ENCODE peak calls at places on chromosome 7, in ten cellular contexts. J, Y, F, K, Z, Q, W, O, I and C are unnamed samples.

GRCh38 chr7:149849174-149849573 is 11.0 kb downstream of the ZNF862 start:
- DNase-seq in J (no peak), Y (no peak), F (no peak), K (no peak), Z (no peak), Q (no peak), W (no peak), O (no peak), I (peak; percentile 39), C (no peak)

GRCh38 chr7:45237788-45238461 is 80.3 kb downstream of the RAMP3 start:
- DNase-seq in J (no peak), Y (no peak), F (no peak), K (peak; percentile 26), Z (no peak), Q (no peak), W (no peak), O (no peak), I (no peak), C (peak; percentile 20)

GRCh38 chr7:21749318-21749717 is 196.4 kb downstream of the CDCA7L start:
- DNase-seq in J (no peak), Y (no peak), F (no peak), K (no peak), Z (no peak), Q (no peak), W (no peak), O (no peak), I (no peak), C (no peak)

GRCh38 chr7:28024786-28025334 is 155.7 kb downstream of the JAZF1 start:
- DNase-seq in J (no peak), Y (no peak), F (no peak), K (no peak), Z (no peak), Q (no peak), W (no peak), O (no peak), I (no peak), C (no peak)

GRCh38 chr7:105693576-105693975 is 112.3 kb upstream of the EFCAB10 start:
- DNase-seq in J (no peak), Y (no peak), F (no peak), K (no peak), Z (no peak), Q (no peak), W (no peak), O (no peak), I (no peak), C (no peak)

GRCh38 chr7:100208911-100209408 is 10.8 kb upstream of the PVRIG start:
- DNase-seq in J (no peak), Y (no peak), F (no peak), K (no peak), Z (no peak), Q (no peak), W (no peak), O (no peak), I (no peak), C (no peak)

GRCh38 chr7:111529507-111530355 is 32.6 kb downstream of the IMMP2L start:
- DNase-seq in J (peak; percentile 41), Y (no peak), F (no peak), K (peak; percentile 22), Z (no peak), Q (no peak), W (peak; percentile 15), O (no peak), I (no peak), C (no peak)

GRCh38 chr7:151247016-151247580 is 1.4 kb downstream of the SMARCD3 start:
- DNase-seq in J (peak; percentile 37), Y (no peak), F (no peak), K (no peak), Z (no peak), Q (no peak), W (peak; percentile 5), O (no peak), I (no peak), C (no peak)

GRCh38 chr7:138632384-138632783 is 68.8 kb downstream of the SVOPL start:
- DNase-seq in J (no peak), Y (no peak), F (no peak), K (no peak), Z (no peak), Q (no peak), W (no peak), O (no peak), I (no peak), C (no peak)

GRCh38 chr7:8325067-8325466 is 63.1 kb upstream of the ICA1 start:
- DNase-seq in J (no peak), Y (no peak), F (no peak), K (no peak), Z (no peak), Q (no peak), W (no peak), O (no peak), I (no peak), C (no peak)

GRCh38 chr7:28409716-28410627 is 2.3 kb upstream of the CREB5 start:
- DNase-seq in J (peak; percentile 72), Y (peak; percentile 60), F (no peak), K (peak; percentile 56), Z (no peak), Q (no peak), W (peak; percentile 40), O (no peak), I (peak; percentile 75), C (peak; percentile 63)

GRCh38 chr7:26140380-26140779 is 11.6 kb upstream of the NFE2L3 start:
- DNase-seq in J (no peak), Y (no peak), F (no peak), K (no peak), Z (no peak), Q (no peak), W (no peak), O (no peak), I (no peak), C (no peak)

GRCh38 chr7:41825927-41826480 is 123.1 kb upstream of the INHBA start:
- DNase-seq in J (peak; percentile 13), Y (no peak), F (no peak), K (peak; percentile 65), Z (no peak), Q (no peak), W (peak; percentile 32), O (no peak), I (no peak), C (no peak)

GRCh38 chr7:35762781-35763180 is 38.1 kb upstream of the SEPTIN7 start:
- DNase-seq in J (no peak), Y (no peak), F (no peak), K (no peak), Z (no peak), Q (no peak), W (no peak), O (no peak), I (no peak), C (no peak)

GRCh38 chr7:147412782-147413186 is 1177.8 kb upstream of the C7orf33 start:
- DNase-seq in J (peak; percentile 88), Y (no peak), F (no peak), K (peak; percentile 89), Z (peak; percentile 14), Q (no peak), W (peak; percentile 78), O (no peak), I (no peak), C (no peak)

GRCh38 chr7:37352974-37353948 is 95.4 kb downstream of the ELMO1 start:
- DNase-seq in J (no peak), Y (no peak), F (no peak), K (no peak), Z (no peak), Q (no peak), W (no peak), O (no peak), I (peak; percentile 31), C (no peak)

GRCh38 chr7:132077986-132078385 is 498.3 kb downstream of the PLXNA4 start:
- DNase-seq in J (peak; percentile 84), Y (no peak), F (no peak), K (no peak), Z (no peak), Q (no peak), W (no peak), O (no peak), I (no peak), C (no peak)